ENCODE peak calls at places on chromosome 16, in four cellular contexts. One of them, this sample, is unnamed.

GRCh38 chr16:3599922-3600321 is 11.5 kb downstream of the SLX4 start:
- DNase-seq in KBM-7: no peak
- DNase-seq in RWPE1: no peak
- DNase-seq in upper lobe of right lung: no peak
- DNase-seq in this sample: no peak

GRCh38 chr16:87803385-87803784 is 37.6 kb upstream of the KLHDC4 start:
- DNase-seq in KBM-7: no peak
- DNase-seq in RWPE1: no peak
- DNase-seq in upper lobe of right lung: no peak
- DNase-seq in this sample: no peak

GRCh38 chr16:56347670-56348069 is 77.7 kb downstream of the AMFR start:
- DNase-seq in KBM-7: no peak
- DNase-seq in RWPE1: no peak
- DNase-seq in upper lobe of right lung: peak
- DNase-seq in this sample: no peak

GRCh38 chr16:13391337-13391736 is 489.9 kb downstream of the SHISA9 start:
- DNase-seq in KBM-7: no peak
- DNase-seq in RWPE1: no peak
- DNase-seq in upper lobe of right lung: no peak
- DNase-seq in this sample: no peak

GRCh38 chr16:70341600-70341999 is 5.1 kb upstream of the DDX19A start:
- DNase-seq in KBM-7: no peak
- DNase-seq in RWPE1: no peak
- DNase-seq in upper lobe of right lung: no peak
- DNase-seq in this sample: no peak

GRCh38 chr16:19299565-19299964 is 14.0 kb downstream of the CLEC19A start:
- DNase-seq in KBM-7: no peak
- DNase-seq in RWPE1: no peak
- DNase-seq in upper lobe of right lung: no peak
- DNase-seq in this sample: no peak

GRCh38 chr16:70493863-70494770 is 29.2 kb downstream of the COG4 start:
- DNase-seq in KBM-7: no peak
- DNase-seq in RWPE1: no peak
- DNase-seq in upper lobe of right lung: no peak
- DNase-seq in this sample: no peak

GRCh38 chr16:88975511-88976061 is 1.4 kb downstream of the CBFA2T3 start:
- DNase-seq in KBM-7: no peak
- DNase-seq in RWPE1: no peak
- DNase-seq in upper lobe of right lung: no peak
- DNase-seq in this sample: no peak

GRCh38 chr16:82042841-82043240 is 7.8 kb downstream of the HSD17B2 start:
- DNase-seq in KBM-7: no peak
- DNase-seq in RWPE1: no peak
- DNase-seq in upper lobe of right lung: no peak
- DNase-seq in this sample: no peak

GRCh38 chr16:55668337-55669281 is 12.8 kb downstream of the SLC6A2 start:
- DNase-seq in KBM-7: no peak
- DNase-seq in RWPE1: peak
- DNase-seq in upper lobe of right lung: no peak
- DNase-seq in this sample: no peak

GRCh38 chr16:77663711-77664110 is 58.6 kb upstream of the NUDT7 start:
- DNase-seq in KBM-7: no peak
- DNase-seq in RWPE1: no peak
- DNase-seq in upper lobe of right lung: no peak
- DNase-seq in this sample: no peak

GRCh38 chr16:72197556-72197955 is 25.6 kb upstream of the PMFBP1 start:
- DNase-seq in KBM-7: no peak
- DNase-seq in RWPE1: no peak
- DNase-seq in upper lobe of right lung: no peak
- DNase-seq in this sample: no peak

GRCh38 chr16:67517661-67518423 is 10.8 kb upstream of the RIPOR1 start:
- DNase-seq in KBM-7: no peak
- DNase-seq in RWPE1: no peak
- DNase-seq in upper lobe of right lung: no peak
- DNase-seq in this sample: peak

GRCh38 chr16:7504844-7505243 is 172.2 kb downstream of the RBFOX1 start:
- DNase-seq in KBM-7: no peak
- DNase-seq in RWPE1: no peak
- DNase-seq in upper lobe of right lung: no peak
- DNase-seq in this sample: no peak

GRCh38 chr16:3822366-3823045 is 58.0 kb downstream of the CREBBP start:
- DNase-seq in KBM-7: no peak
- DNase-seq in RWPE1: peak
- DNase-seq in upper lobe of right lung: no peak
- DNase-seq in this sample: no peak